ENCODE peak calls at places on chromosomes 5 and 9, in ten cellular contexts. T, K, G, P, X, N, B, H, M and Y are unnamed samples. For H3K4me1, the result is how much of the 10 kb centered on the place peaks cover.

GRCh38 chr9:83070257-83070656 is 7.3 kb upstream of the RASEF start:
- DNase-seq in T (no peak), K (no peak), G (no peak), P (no peak), X (no peak), N (no peak), B (no peak), H (no peak), M (no peak), Y (no peak)

GRCh38 chr5:83397658-83398057 is 73.9 kb upstream of the VCAN start:
- DNase-seq in T (no peak), K (no peak), G (no peak), P (no peak), X (no peak), N (no peak), B (no peak), H (no peak), M (no peak), Y (no peak)

GRCh38 chr9:121280715-121281613 is 13.0 kb downstream of the GSN start:
- DNase-seq in T (no peak), K (no peak), G (no peak), P (no peak), X (no peak), N (no peak), B (no peak), H (no peak), M (no peak), Y (no peak)

GRCh38 chr9:1047605-1048235 is 2.4 kb upstream of the DMRT2 start:
- DNase-seq in T (no peak), K (no peak), G (peak), P (peak), X (no peak), N (no peak), B (no peak), H (no peak), M (no peak), Y (no peak)

GRCh38 chr5:39519566-39520231 is 94.9 kb upstream of the DAB2 start:
- DNase-seq in T (no peak), K (no peak), G (no peak), P (no peak), X (no peak), N (no peak), B (no peak), H (no peak), M (no peak), Y (no peak)

GRCh38 chr5:2131826-2132496 is 249.2 kb upstream of the IRX4 start:
- DNase-seq in T (no peak), K (no peak), G (no peak), P (no peak), X (no peak), N (no peak), B (no peak), H (no peak), M (no peak), Y (no peak)

GRCh38 chr5:54663876-54664275 is 146.3 kb downstream of the SNX18 start:
- DNase-seq in T (peak), K (no peak), G (peak), P (peak), X (no peak), N (no peak), B (no peak), H (peak), M (peak), Y (peak)

GRCh38 chr9:104743377-104743985 is 4.0 kb upstream of the NIPSNAP3A start:
- DNase-seq in T (no peak), K (peak), G (no peak), P (no peak), X (no peak), N (peak), B (no peak), H (no peak), M (no peak), Y (no peak)

GRCh38 chr5:180541710-180542109 is 47.5 kb downstream of the CNOT6 start:
- DNase-seq in T (no peak), K (no peak), G (no peak), P (no peak), X (no peak), N (no peak), B (no peak), H (no peak), M (no peak), Y (no peak)

GRCh38 chr9:129773262-129774048 is 20.6 kb upstream of the PTGES start:
- DNase-seq in T (no peak), K (no peak), G (peak), P (no peak), X (no peak), N (no peak), B (peak), H (no peak), M (peak), Y (no peak)

GRCh38 chr5:137856201-137856600 is 11.5 kb upstream of the MYOT start:
- DNase-seq in T (no peak), K (no peak), G (no peak), P (no peak), X (no peak), N (no peak), B (no peak), H (no peak), M (no peak), Y (no peak)

GRCh38 chr9:35385042-35385441 is 104.9 kb upstream of the RUSC2 start:
- DNase-seq in T (no peak), K (no peak), G (no peak), P (no peak), X (no peak), N (no peak), B (no peak), H (no peak), M (no peak), Y (no peak)

GRCh38 chr9:116193636-116194035 is 40.0 kb downstream of the PAPPA start:
- DNase-seq in T (no peak), K (no peak), G (no peak), P (no peak), X (no peak), N (no peak), B (no peak), H (no peak), M (no peak), Y (no peak)

GRCh38 chr5:135130526-135131215 is 96.6 kb upstream of the PITX1 start:
- DNase-seq in T (no peak), K (no peak), G (no peak), P (no peak), X (no peak), N (no peak), B (no peak), H (no peak), M (no peak), Y (no peak)
- H3K4me1 ChIP-seq in T (under half), K (under half), G (under half), P (under half), X (under half), N (under half), B (under half), H (under half), M (under half), Y (under half)

GRCh38 chr5:100407053-100407452 is 128.1 kb upstream of the FAM174A start:
- DNase-seq in T (no peak), K (no peak), G (no peak), P (no peak), X (no peak), N (no peak), B (no peak), H (no peak), M (no peak), Y (no peak)
- H3K4me3 ChIP-seq in T (no peak), K (no peak), G (no peak), P (no peak), X (no peak), N (no peak), B (no peak), H (no peak), M (no peak), Y (no peak)

GRCh38 chr5:56259002-56259511 is 25.9 kb upstream of the ANKRD55 start:
- DNase-seq in T (no peak), K (no peak), G (no peak), P (no peak), X (no peak), N (no peak), B (no peak), H (no peak), M (no peak), Y (no peak)
- H3K27ac ChIP-seq in T (no peak), K (no peak), G (no peak), P (peak), X (no peak), N (no peak), B (no peak), H (no peak), M (peak), Y (no peak)

GRCh38 chr9:95092321-95093072 is 225.0 kb downstream of the FANCC start:
- DNase-seq in T (peak), K (no peak), G (no peak), P (peak), X (no peak), N (no peak), B (no peak), H (no peak), M (no peak), Y (peak)

GRCh38 chr9:95091574-95091970 is 225.9 kb downstream of the FANCC start:
- DNase-seq in T (no peak), K (no peak), G (no peak), P (peak), X (no peak), N (no peak), B (no peak), H (no peak), M (no peak), Y (peak)

GRCh38 chr9:95089916-95090791 is 227.4 kb downstream of the FANCC start:
- DNase-seq in T (no peak), K (no peak), G (peak), P (peak), X (no peak), N (no peak), B (no peak), H (no peak), M (no peak), Y (peak)

GRCh38 chr9:95090871-95091573 is 226.5 kb downstream of the FANCC start:
- DNase-seq in T (no peak), K (no peak), G (no peak), P (peak), X (no peak), N (no peak), B (no peak), H (no peak), M (no peak), Y (peak)

GRCh38 chr9:95091971-95092320 is 225.6 kb downstream of the FANCC start:
- DNase-seq in T (no peak), K (no peak), G (no peak), P (peak), X (no peak), N (no peak), B (no peak), H (no peak), M (no peak), Y (no peak)
- H3K4me1 ChIP-seq in T (half or more), K (under half), G (half or more), P (half or more), X (under half), N (under half), B (half or more), H (under half), M (under half), Y (under half)

GRCh38 chr9:98006127-98006796 is 23.1 kb downstream of the ANP32B start:
- DNase-seq in T (no peak), K (no peak), G (no peak), P (no peak), X (no peak), N (no peak), B (no peak), H (no peak), M (no peak), Y (no peak)
- H3K4me3 ChIP-seq in T (no peak), K (no peak), G (no peak), P (no peak), X (no peak), N (no peak), B (no peak), H (no peak), M (no peak), Y (no peak)

GRCh38 chr9:125260564-125260963 is 1.1 kb upstream of the GAPVD1 start:
- DNase-seq in T (no peak), K (no peak), G (no peak), P (no peak), X (no peak), N (no peak), B (no peak), H (no peak), M (no peak), Y (no peak)
- H3K27ac ChIP-seq in T (no peak), K (no peak), G (peak), P (no peak), X (no peak), N (no peak), B (peak), H (no peak), M (no peak), Y (no peak)

DNA sequence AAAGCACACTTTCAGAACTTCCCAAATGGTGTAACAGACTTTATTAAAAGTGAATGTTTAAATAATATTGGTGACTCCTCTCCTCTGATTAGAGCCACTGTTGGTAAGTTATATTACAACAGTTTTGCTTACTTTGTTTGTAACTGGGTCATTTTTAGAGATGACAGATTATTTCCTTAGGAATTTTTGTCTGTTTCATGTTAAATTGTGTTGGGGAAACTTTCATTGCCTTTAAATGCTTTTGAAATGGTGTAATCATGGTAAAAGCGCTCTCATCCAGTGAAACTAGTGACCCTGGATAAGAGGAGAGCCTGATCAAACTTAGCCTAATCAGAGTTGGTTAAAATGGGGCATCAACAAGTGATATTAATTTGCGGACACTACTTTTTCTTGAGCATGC is 39.4 kb downstream of the TNPO1 start:
- DNase-seq in T (no peak), K (no peak), G (no peak), P (no peak), X (no peak), N (no peak), B (no peak), H (no peak), M (no peak), Y (no peak)
- H3K4me1 ChIP-seq in T (under half), K (under half), G (half or more), P (half or more), X (under half), N (half or more), B (half or more), H (under half), M (under half), Y (under half)